ENCODE peak calls at places on chromosome 20, in six cellular contexts. V is endothelial cell of umbilical vein, Z is K562, X is WTC11, F is A549, D is H1. B is an unnamed sample.

GRCh38 chr20:50690979-50691584 is at the start of gene RIPOR3:
- DNase-seq in V (no peak), Z (peak; percentile 97), X (peak; percentile 49), F (no peak), D (peak; percentile 67), B (no peak)

GRCh38 chr20:8127553-8128255 is 4.4 kb upstream of the PLCB1 start:
- DNase-seq in V (no peak), Z (no peak), X (no peak), F (no peak), D (no peak), B (no peak)

GRCh38 chr20:24785141-24785924 is 163.7 kb upstream of the CST7 start:
- DNase-seq in V (no peak), Z (no peak), X (no peak), F (peak; percentile 31), D (no peak), B (no peak)

GRCh38 chr20:13095013-13095412 is 86.2 kb downstream of the SPTLC3 start:
- DNase-seq in V (no peak), Z (no peak), X (no peak), F (no peak), D (no peak), B (peak; percentile 68)

GRCh38 chr20:59645316-59645715 is 41.0 kb downstream of the PHACTR3 start:
- DNase-seq in V (no peak), Z (no peak), X (no peak), F (no peak), D (no peak), B (no peak)

GRCh38 chr20:38894091-38894847 is 31.9 kb upstream of the FAM83D start:
- DNase-seq in V (no peak), Z (peak; percentile 75), X (no peak), F (peak; percentile 21), D (no peak), B (no peak)

GRCh38 chr20:1391640-1392442 is 1.0 kb downstream of the FKBP1A start:
- DNase-seq in V (peak; percentile 94), Z (peak; percentile 17), X (no peak), F (no peak), D (no peak), B (no peak)

GRCh38 chr20:20010639-20011500 is 6.3 kb upstream of the NAA20 start:
- DNase-seq in V (peak; percentile 82), Z (no peak), X (no peak), F (peak; percentile 46), D (no peak), B (peak; percentile 91)

GRCh38 chr20:37298190-37298939 is 8.9 kb downstream of the MANBAL start:
- DNase-seq in V (no peak), Z (no peak), X (no peak), F (peak; percentile 23), D (no peak), B (no peak)

GRCh38 chr20:31943052-31943471 is 8.8 kb downstream of the PDRG1 start:
- DNase-seq in V (no peak), Z (no peak), X (no peak), F (no peak), D (no peak), B (no peak)

GRCh38 chr20:31948008-31948407 is 3.8 kb downstream of the PDRG1 start:
- DNase-seq in V (no peak), Z (no peak), X (no peak), F (peak; percentile 55), D (no peak), B (no peak)

GRCh38 chr20:31949877-31950646 is 1.8 kb downstream of the PDRG1 start:
- DNase-seq in V (no peak), Z (peak; percentile 62), X (no peak), F (no peak), D (no peak), B (no peak)

GRCh38 chr20:31945790-31946189 is 6.1 kb downstream of the PDRG1 start:
- DNase-seq in V (no peak), Z (no peak), X (no peak), F (no peak), D (no peak), B (no peak)

DNA sequence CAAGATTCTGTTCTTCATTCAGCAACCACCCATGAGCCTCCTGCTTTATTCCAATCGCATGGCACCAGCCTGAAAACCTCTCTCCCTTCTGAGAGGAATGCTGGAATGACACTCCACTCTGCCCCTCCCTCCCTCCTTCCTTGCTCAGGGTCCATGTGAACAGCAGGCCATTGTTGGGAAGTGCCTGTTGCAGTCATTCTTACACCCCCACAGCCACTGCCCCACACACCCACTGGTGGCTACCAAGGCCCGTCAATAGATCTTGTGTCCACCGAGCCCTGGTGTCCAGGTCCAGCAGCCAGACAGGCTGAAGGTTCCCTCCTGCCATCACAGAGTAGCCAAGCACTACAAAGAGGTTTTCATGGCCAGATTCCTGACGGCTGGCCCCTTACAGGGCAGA is 6.5 kb downstream of the PDRG1 start:
- DNase-seq in V (no peak), Z (no peak), X (no peak), F (no peak), D (no peak), B (no peak)
- TF ChIP-seq JUN in V (no peak), Z (no peak), X (no peak), F (no peak), D (no peak), B (no peak)

GRCh38 chr20:6269163-6269873 is 146.5 kb upstream of the FERMT1 start:
- DNase-seq in V (no peak), Z (no peak), X (peak; percentile 19), F (no peak), D (no peak), B (no peak)
- TF ChIP-seq JUN in V (no peak), Z (no peak), X (no peak), F (no peak), D (no peak), B (no peak)

GRCh38 chr20:62777528-62777830 is 18.8 kb upstream of the MRGBP start:
- DNase-seq in V (no peak), Z (no peak), X (no peak), F (no peak), D (no peak), B (no peak)

GRCh38 chr20:62778058-62778457 is 18.2 kb upstream of the MRGBP start:
- DNase-seq in V (no peak), Z (no peak), X (no peak), F (no peak), D (no peak), B (no peak)

GRCh38 chr20:62779417-62779685 is 16.9 kb upstream of the MRGBP start:
- DNase-seq in V (no peak), Z (no peak), X (no peak), F (no peak), D (no peak), B (no peak)

GRCh38 chr20:62780204-62780603 is 16.1 kb upstream of the MRGBP start:
- DNase-seq in V (no peak), Z (no peak), X (no peak), F (no peak), D (no peak), B (no peak)

GRCh38 chr20:62778601-62779416 is 17.5 kb upstream of the MRGBP start:
- DNase-seq in V (no peak), Z (no peak), X (peak; percentile 50), F (no peak), D (no peak), B (peak; percentile 43)
- TF ChIP-seq JUN in V (no peak), Z (no peak), X (no peak), F (no peak), D (no peak), B (no peak)

DNA sequence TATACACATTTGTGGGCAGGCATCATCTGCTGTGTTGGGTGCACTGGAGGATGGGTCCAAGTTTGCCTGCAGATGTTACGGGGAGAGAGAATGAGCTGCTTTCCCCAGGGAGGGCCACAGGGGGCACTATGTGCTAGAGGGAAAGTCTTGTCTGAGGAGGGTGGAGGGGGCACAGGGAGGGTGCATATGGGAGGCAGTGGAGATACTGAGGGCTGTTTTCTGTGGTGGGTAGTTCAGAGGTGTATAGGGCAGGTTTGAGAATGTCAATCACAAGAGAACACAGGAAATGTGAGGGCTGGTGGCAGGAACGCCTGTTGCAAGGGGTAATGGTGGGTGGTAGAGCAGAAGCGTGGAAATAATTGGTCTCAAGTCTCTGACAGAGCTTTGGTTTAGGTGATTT is 7.7 kb upstream of the PTPRA start:
- DNase-seq in V (no peak), Z (peak; percentile 27), X (peak; percentile 42), F (no peak), D (peak; percentile 73), B (no peak)
- TF ChIP-seq JUN in V (no peak), Z (no peak), X (no peak), F (no peak), D (no peak), B (no peak)

GRCh38 chr20:23019403-23019802 is 15.7 kb upstream of the SSTR4 start:
- DNase-seq in V (no peak), Z (no peak), X (no peak), F (peak; percentile 23), D (no peak), B (no peak)
- TF ChIP-seq JUN in V (no peak), Z (no peak), X (no peak), F (no peak), D (no peak), B (no peak)

GRCh38 chr20:3313681-3314080 is 74.7 kb upstream of the SLC4A11 start:
- DNase-seq in V (peak; percentile 9), Z (no peak), X (no peak), F (no peak), D (no peak), B (no peak)

GRCh38 chr20:3315110-3315509 is 76.1 kb upstream of the SLC4A11 start:
- DNase-seq in V (no peak), Z (no peak), X (no peak), F (no peak), D (no peak), B (no peak)

GRCh38 chr20:3314391-3314790 is 75.4 kb upstream of the SLC4A11 start:
- DNase-seq in V (no peak), Z (no peak), X (no peak), F (no peak), D (no peak), B (no peak)

GRCh38 chr20:3318226-3318884 is 79.4 kb upstream of the SLC4A11 start:
- DNase-seq in V (no peak), Z (no peak), X (no peak), F (no peak), D (no peak), B (no peak)

GRCh38 chr20:3316131-3316530 is 77.1 kb upstream of the SLC4A11 start:
- DNase-seq in V (no peak), Z (no peak), X (no peak), F (no peak), D (no peak), B (no peak)
- TF ChIP-seq JUN in V (no peak), Z (no peak), X (no peak), F (no peak), D (no peak), B (no peak)

GRCh38 chr20:31833130-31833930 is 12.1 kb downstream of the FOXS1 start:
- DNase-seq in V (peak; percentile 67), Z (peak; percentile 82), X (peak; percentile 98), F (peak; percentile 68), D (peak; percentile 99), B (peak; percentile 74)
- TF ChIP-seq JUN in V (no peak), Z (no peak), X (no peak), F (no peak), D (no peak), B (no peak)

B was measured in HepG2.